ENCODE peak calls at places on chromosomes 11 and 22, in seven cellular contexts. V is pons; Z is NK-92 treated with Interleukin-12 subunit alpha and Interleukin-12 subunit beta, amount 100 ng/mL, for 24 hours; T is progenitor cell of endocrine pancreas; Q is memory B cell; H is naive B cell; N is HS-27A. B is an unnamed sample.

GRCh38 chr11:111633756-111634362 is 31.6 kb downstream of the SIK2 start:
- DNase-seq in V (no peak), Z (no peak), T (no peak), Q (no peak), H (no peak), N (no peak), B (no peak)

GRCh38 chr11:40517122-40517521 is 942.3 kb downstream of the LRRC4C start:
- DNase-seq in V (no peak), Z (no peak), T (no peak), Q (no peak), H (no peak), N (no peak), B (no peak)

GRCh38 chr11:36352919-36353318 is 56.8 kb downstream of the PRR5L start:
- DNase-seq in V (peak), Z (no peak), T (no peak), Q (no peak), H (no peak), N (no peak), B (no peak)

GRCh38 chr22:27973851-27974250 is 54.8 kb upstream of the PITPNB start:
- DNase-seq in V (no peak), Z (no peak), T (no peak), Q (no peak), H (no peak), N (no peak), B (no peak)

GRCh38 chr11:2348986-2349385 is 28.1 kb upstream of the CD81 start:
- DNase-seq in V (no peak), Z (no peak), T (no peak), Q (no peak), H (no peak), N (no peak), B (no peak)

GRCh38 chr22:49934144-49934890 is 15.9 kb downstream of the CRELD2 start:
- DNase-seq in V (peak), Z (no peak), T (no peak), Q (no peak), H (peak), N (no peak), B (no peak)

GRCh38 chr11:130865091-130865771 is 51.0 kb downstream of the SNX19 start:
- DNase-seq in V (no peak), Z (no peak), T (no peak), Q (no peak), H (no peak), N (no peak), B (no peak)

GRCh38 chr22:41330169-41330568 is 28.8 kb downstream of the ZC3H7B start:
- DNase-seq in V (peak), Z (no peak), T (no peak), Q (no peak), H (no peak), N (no peak), B (no peak)

GRCh38 chr11:27456140-27456801 is 16.3 kb downstream of the LGR4 start:
- DNase-seq in V (no peak), Z (no peak), T (no peak), Q (no peak), H (no peak), N (no peak), B (no peak)

GRCh38 chr11:94089356-94089755 is 39.3 kb upstream of the PANX1 start:
- DNase-seq in V (no peak), Z (no peak), T (no peak), Q (no peak), H (no peak), N (no peak), B (no peak)

GRCh38 chr11:101759771-101760450 is 154.9 kb upstream of the CEP126 start:
- DNase-seq in V (no peak), Z (no peak), T (no peak), Q (no peak), H (no peak), N (no peak), B (no peak)

GRCh38 chr11:40290031-40290650 is 1169.3 kb downstream of the LRRC4C start:
- DNase-seq in V (peak), Z (no peak), T (no peak), Q (no peak), H (no peak), N (no peak), B (no peak)

GRCh38 chr11:126408901-126409670 is 53.6 kb downstream of the ST3GAL4 start:
- DNase-seq in V (no peak), Z (no peak), T (no peak), Q (no peak), H (no peak), N (no peak), B (no peak)

GRCh38 chr11:130476922-130477491 is 28.6 kb downstream of the ADAMTS15 start:
- DNase-seq in V (no peak), Z (no peak), T (no peak), Q (no peak), H (no peak), N (no peak), B (peak)

GRCh38 chr11:64650923-64651523 is 60.0 kb downstream of the SLC22A12 start:
- DNase-seq in V (peak), Z (no peak), T (no peak), Q (no peak), H (no peak), N (no peak), B (no peak)

GRCh38 chr11:120208777-120209176 is 2.1 kb upstream of the OAF start:
- DNase-seq in V (no peak), Z (no peak), T (no peak), Q (no peak), H (no peak), N (no peak), B (peak)

GRCh38 chr22:44630826-44631225 is 71.2 kb upstream of the PRR5 start:
- DNase-seq in V (no peak), Z (no peak), T (no peak), Q (no peak), H (no peak), N (no peak), B (no peak)

GRCh38 chr11:65432686-65433582 is 10.3 kb downstream of the NEAT1 start:
- DNase-seq in V (peak), Z (no peak), T (no peak), Q (no peak), H (no peak), N (no peak), B (no peak)

GRCh38 chr11:23727821-23728220 is 769.0 kb upstream of the LUZP2 start:
- DNase-seq in V (no peak), Z (no peak), T (no peak), Q (no peak), H (no peak), N (peak), B (no peak)

GRCh38 chr11:103920449-103920848 is 116.0 kb upstream of the DDI1 start:
- DNase-seq in V (no peak), Z (no peak), T (no peak), Q (no peak), H (no peak), N (no peak), B (no peak)

GRCh38 chr11:111978028-111978771 is 41.1 kb downstream of the DIXDC1 start:
- DNase-seq in V (peak), Z (no peak), T (no peak), Q (no peak), H (no peak), N (peak), B (peak)

GRCh38 chr11:9493492-9493891 is 32.7 kb downstream of the ZNF143 start:
- DNase-seq in V (no peak), Z (no peak), T (no peak), Q (no peak), H (no peak), N (no peak), B (no peak)

GRCh38 chr11:67071420-67072284 is 15.0 kb downstream of the RHOD start:
- DNase-seq in V (peak), Z (peak), T (peak), Q (peak), H (peak), N (no peak), B (peak)

GRCh38 chr22:39990688-39991087 is 4.1 kb upstream of the FAM83F start:
- DNase-seq in V (no peak), Z (no peak), T (no peak), Q (no peak), H (no peak), N (no peak), B (no peak)

GRCh38 chr22:41364955-41365354 is 16.8 kb upstream of the TEF start:
- DNase-seq in V (no peak), Z (no peak), T (no peak), Q (no peak), H (no peak), N (no peak), B (no peak)

GRCh38 chr11:132131051-132131450 is 760.6 kb downstream of the NTM start:
- DNase-seq in V (no peak), Z (no peak), T (no peak), Q (no peak), H (no peak), N (no peak), B (no peak)

GRCh38 chr22:35578836-35579575 is 38.1 kb downstream of the MB start:
- DNase-seq in V (no peak), Z (no peak), T (no peak), Q (no peak), H (no peak), N (no peak), B (no peak)

GRCh38 chr11:130477646-130478203 is 29.3 kb downstream of the ADAMTS15 start:
- DNase-seq in V (no peak), Z (no peak), T (no peak), Q (no peak), H (no peak), N (no peak), B (no peak)

GRCh38 chr11:65113361-65113756 is 1.7 kb downstream of the TM7SF2 start:
- DNase-seq in V (no peak), Z (no peak), T (no peak), Q (no peak), H (no peak), N (no peak), B (no peak)

GRCh38 chr22:38437416-38437815 is 17.6 kb downstream of the KCNJ4 start:
- DNase-seq in V (no peak), Z (no peak), T (no peak), Q (no peak), H (no peak), N (no peak), B (no peak)

GRCh38 chr11:47269829-47270305 is at the start of gene MADD:
- DNase-seq in V (peak), Z (peak), T (peak), Q (no peak), H (peak), N (no peak), B (peak)

GRCh38 chr22:32574397-32574796 is 99.8 kb downstream of the FBXO7 start:
- DNase-seq in V (no peak), Z (peak), T (no peak), Q (no peak), H (no peak), N (no peak), B (no peak)

GRCh38 chr22:27990451-27990840 is 71.4 kb upstream of the PITPNB start:
- DNase-seq in V (no peak), Z (no peak), T (no peak), Q (no peak), H (no peak), N (no peak), B (no peak)

GRCh38 chr22:47654922-47655451 is 892.5 kb downstream of the TBC1D22A start:
- DNase-seq in V (no peak), Z (no peak), T (no peak), Q (no peak), H (no peak), N (no peak), B (no peak)

GRCh38 chr22:49347376-49347775 is 480.3 kb downstream of the BRD1 start:
- DNase-seq in V (no peak), Z (no peak), T (no peak), Q (no peak), H (no peak), N (no peak), B (no peak)

GRCh38 chr22:36536717-36537116 is 7.8 kb upstream of the EIF3D start:
- DNase-seq in V (no peak), Z (no peak), T (no peak), Q (no peak), H (no peak), N (no peak), B (no peak)

GRCh38 chr11:14418801-14419417 is 59.9 kb upstream of the RRAS2 start:
- DNase-seq in V (no peak), Z (no peak), T (no peak), Q (no peak), H (no peak), N (no peak), B (no peak)

GRCh38 chr11:67626970-67627369 is 2.8 kb downstream of the NUDT8 start:
- DNase-seq in V (no peak), Z (no peak), T (no peak), Q (no peak), H (no peak), N (no peak), B (no peak)

B was measured in right atrium auricular region.